ENCODE peak calls at places on chromosomes 5 and 9, in nine cellular contexts. V, U, S, G, C, L, D, A and X are unnamed samples. For H3K4me1, the result is how much of the 10 kb centered on the place peaks cover.

GRCh38 chr9:114551750-114552685 is 35.6 kb upstream of the ATP6V1G1 start:
- DNase-seq in V (no peak), U (peak), S (no peak), G (peak), C (peak), L (peak), D (peak), A (peak), X (peak)

GRCh38 chr5:157540707-157541451 is 34.7 kb downstream of the ADAM19 start:
- DNase-seq in V (no peak), U (no peak), S (no peak), G (peak), C (no peak), L (no peak), D (peak), A (peak), X (peak)

GRCh38 chr5:72046106-72046505 is 61.2 kb upstream of the MAP1B start:
- DNase-seq in V (no peak), U (no peak), S (no peak), G (no peak), C (no peak), L (no peak), D (no peak), A (no peak), X (no peak)

GRCh38 chr5:88760512-88760911 is 122.5 kb downstream of the MEF2C start:
- DNase-seq in V (no peak), U (no peak), S (no peak), G (no peak), C (no peak), L (no peak), D (no peak), A (no peak), X (no peak)

GRCh38 chr9:116951588-116952433 is 264.7 kb downstream of the TRIM32 start:
- DNase-seq in V (no peak), U (peak), S (no peak), G (no peak), C (no peak), L (peak), D (peak), A (peak), X (no peak)

GRCh38 chr5:41629897-41630296 is 119.5 kb upstream of the PLCXD3 start:
- DNase-seq in V (no peak), U (peak), S (no peak), G (no peak), C (no peak), L (no peak), D (no peak), A (no peak), X (no peak)

GRCh38 chr9:89277454-89277853 is 33.5 kb upstream of the CKS2 start:
- DNase-seq in V (no peak), U (no peak), S (no peak), G (peak), C (no peak), L (no peak), D (peak), A (peak), X (no peak)

GRCh38 chr9:37026936-37027581 is 7.0 kb downstream of the PAX5 start:
- DNase-seq in V (no peak), U (no peak), S (no peak), G (no peak), C (no peak), L (no peak), D (no peak), A (no peak), X (peak)

GRCh38 chr5:159571501-159572244 is 241.4 kb upstream of the IL12B start:
- DNase-seq in V (no peak), U (peak), S (no peak), G (no peak), C (no peak), L (peak), D (no peak), A (no peak), X (no peak)

GRCh38 chr5:95417971-95418370 is 26.8 kb downstream of the FAM81B start:
- DNase-seq in V (no peak), U (peak), S (no peak), G (no peak), C (no peak), L (no peak), D (no peak), A (peak), X (no peak)

GRCh38 chr5:76691470-76692273 is 24.3 kb upstream of the F2R start:
- DNase-seq in V (no peak), U (no peak), S (no peak), G (no peak), C (no peak), L (no peak), D (peak), A (peak), X (peak)

GRCh38 chr5:148999741-149000140 is 63.1 kb downstream of the SH3TC2 start:
- DNase-seq in V (no peak), U (no peak), S (no peak), G (no peak), C (no peak), L (no peak), D (no peak), A (no peak), X (no peak)

GRCh38 chr9:883011-883410 is 41.5 kb downstream of the DMRT1 start:
- DNase-seq in V (no peak), U (no peak), S (no peak), G (no peak), C (no peak), L (no peak), D (no peak), A (no peak), X (no peak)

GRCh38 chr5:134523543-134524136 is 1.8 kb upstream of the JADE2 start:
- DNase-seq in V (no peak), U (no peak), S (no peak), G (no peak), C (no peak), L (no peak), D (peak), A (no peak), X (no peak)

GRCh38 chr9:108664309-108665255 is 191.2 kb downstream of the ACTL7B start:
- DNase-seq in V (no peak), U (peak), S (no peak), G (no peak), C (no peak), L (no peak), D (no peak), A (no peak), X (peak)

GRCh38 chr9:117719161-117719560 is 15.0 kb downstream of the TLR4 start:
- DNase-seq in V (no peak), U (no peak), S (no peak), G (no peak), C (no peak), L (no peak), D (no peak), A (no peak), X (no peak)

GRCh38 chr9:3271581-3271980 is 254.2 kb downstream of the RFX3 start:
- DNase-seq in V (no peak), U (no peak), S (no peak), G (no peak), C (no peak), L (no peak), D (no peak), A (no peak), X (no peak)

GRCh38 chr9:123609844-123610243 is 253.8 kb downstream of the CRB2 start:
- DNase-seq in V (no peak), U (no peak), S (no peak), G (no peak), C (no peak), L (no peak), D (no peak), A (no peak), X (peak)

GRCh38 chr9:125785187-125785840 is 38.1 kb downstream of the PBX3 start:
- DNase-seq in V (no peak), U (no peak), S (no peak), G (peak), C (peak), L (no peak), D (no peak), A (no peak), X (no peak)

GRCh38 chr5:131810510-131811249 is 13.9 kb upstream of the FNIP1 start:
- DNase-seq in V (no peak), U (peak), S (no peak), G (no peak), C (no peak), L (no peak), D (peak), A (peak), X (peak)

GRCh38 chr5:32687167-32687831 is 23.8 kb upstream of the NPR3 start:
- DNase-seq in V (no peak), U (no peak), S (peak), G (no peak), C (peak), L (no peak), D (no peak), A (peak), X (peak)

GRCh38 chr5:83563631-83564030 is 92.1 kb downstream of the VCAN start:
- DNase-seq in V (no peak), U (peak), S (peak), G (no peak), C (no peak), L (no peak), D (no peak), A (no peak), X (no peak)

GRCh38 chr9:99680191-99680590 is 141.5 kb upstream of the NR4A3 start:
- DNase-seq in V (no peak), U (no peak), S (no peak), G (no peak), C (no peak), L (no peak), D (peak), A (peak), X (no peak)

GRCh38 chr5:37900692-37901091 is 60.9 kb upstream of the GDNF start:
- DNase-seq in V (no peak), U (peak), S (peak), G (no peak), C (peak), L (no peak), D (peak), A (peak), X (peak)

GRCh38 chr9:20499013-20499412 is 123.3 kb downstream of the MLLT3 start:
- DNase-seq in V (no peak), U (no peak), S (no peak), G (no peak), C (no peak), L (no peak), D (no peak), A (no peak), X (no peak)

GRCh38 chr9:109886617-109887016 is 106.6 kb downstream of the PALM2AKAP2 start:
- DNase-seq in V (no peak), U (peak), S (no peak), G (no peak), C (no peak), L (no peak), D (no peak), A (no peak), X (no peak)
- H3K27ac ChIP-seq in V (no peak), U (no peak), S (no peak), G (no peak), C (no peak), L (no peak), D (no peak), A (no peak), X (no peak)

GRCh38 chr5:51382759-51383493 is at the start of gene ISL1:
- DNase-seq in V (no peak), U (peak), S (no peak), G (peak), C (peak), L (peak), D (peak), A (peak), X (peak)

GRCh38 chr5:51381801-51382507 is 1.3 kb upstream of the ISL1 start:
- DNase-seq in V (no peak), U (no peak), S (no peak), G (no peak), C (no peak), L (no peak), D (no peak), A (no peak), X (no peak)

GRCh38 chr5:51382508-51382758 is 815 bp upstream of the ISL1 start:
- DNase-seq in V (no peak), U (no peak), S (no peak), G (no peak), C (no peak), L (no peak), D (no peak), A (no peak), X (no peak)

GRCh38 chr5:51378778-51379652 is 4.2 kb upstream of the ISL1 start:
- DNase-seq in V (no peak), U (peak), S (no peak), G (no peak), C (no peak), L (no peak), D (no peak), A (no peak), X (no peak)

DNA sequence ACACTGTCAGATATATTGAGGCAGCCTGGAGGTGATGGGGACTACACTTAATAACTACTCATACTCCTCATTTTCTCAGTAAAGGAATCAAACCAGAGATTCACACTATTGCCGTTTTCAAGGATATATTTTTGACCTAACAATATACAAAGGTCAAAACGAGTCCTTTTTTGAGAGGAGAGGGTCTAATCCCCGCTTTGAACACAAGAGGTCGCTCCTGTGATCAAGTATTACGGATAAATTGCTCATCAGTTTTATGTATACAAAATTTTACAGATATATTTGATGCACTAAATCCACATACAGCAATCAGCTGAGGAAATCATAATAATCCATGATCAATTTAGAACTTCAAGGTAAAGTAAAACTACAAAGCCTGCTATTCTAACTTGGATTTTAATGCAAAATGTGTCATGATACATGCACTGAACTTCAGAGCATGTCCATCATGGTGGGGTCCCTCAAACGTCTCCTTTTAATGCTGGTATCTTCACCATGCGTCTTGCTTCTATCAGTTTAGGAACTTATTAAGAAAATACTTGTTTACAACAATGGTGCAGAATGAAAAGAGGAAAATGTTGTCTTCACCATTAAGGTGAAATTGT is 2.5 kb upstream of the ISL1 start:
- DNase-seq in V (no peak), U (peak), S (no peak), G (no peak), C (no peak), L (peak), D (peak), A (peak), X (peak)
- TF ChIP-seq CTCF in V (no peak), U (peak), S (peak), G (peak), C (no peak), L (peak), D (peak), A (peak), X (peak)

DNA sequence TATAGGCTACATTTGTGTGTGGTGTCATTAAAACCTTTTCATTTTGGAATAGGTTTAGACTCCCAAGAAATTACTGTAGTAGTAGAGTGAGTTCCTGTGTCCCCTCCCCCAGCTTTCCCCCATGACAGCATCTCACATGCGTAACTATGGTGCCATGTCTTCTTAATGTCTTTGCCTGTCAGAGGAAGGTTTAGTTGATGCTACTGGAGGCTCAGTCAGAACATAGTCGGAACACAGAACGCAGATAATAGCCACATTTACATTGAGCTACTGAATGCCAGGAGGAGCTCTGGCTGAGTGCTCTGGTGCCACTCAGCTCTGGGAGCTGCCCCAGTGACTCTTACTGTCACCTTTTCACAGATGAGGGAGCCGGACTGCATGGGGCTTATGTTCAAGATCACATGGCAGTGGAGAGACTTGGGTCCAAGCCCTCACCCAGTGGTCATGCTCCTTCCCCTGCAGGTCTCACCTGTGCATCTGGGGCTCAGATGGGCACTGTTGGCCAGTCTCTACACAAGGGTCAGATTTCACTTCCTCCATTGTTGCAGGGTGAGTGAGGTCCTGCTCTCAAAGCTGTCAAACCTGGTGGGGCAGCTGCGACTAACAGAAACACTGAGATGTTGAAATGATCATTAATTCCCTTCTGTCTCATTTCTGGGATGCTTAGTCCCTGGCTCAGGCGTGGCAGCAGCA is 223.7 kb downstream of the AOPEP start:
- DNase-seq in V (no peak), U (peak), S (no peak), G (peak), C (no peak), L (no peak), D (no peak), A (no peak), X (no peak)
- H3K4me1 ChIP-seq in V (half or more), U (under half), S (under half), G (under half), C (half or more), L (half or more), D (under half), A (under half), X (under half)

DNA sequence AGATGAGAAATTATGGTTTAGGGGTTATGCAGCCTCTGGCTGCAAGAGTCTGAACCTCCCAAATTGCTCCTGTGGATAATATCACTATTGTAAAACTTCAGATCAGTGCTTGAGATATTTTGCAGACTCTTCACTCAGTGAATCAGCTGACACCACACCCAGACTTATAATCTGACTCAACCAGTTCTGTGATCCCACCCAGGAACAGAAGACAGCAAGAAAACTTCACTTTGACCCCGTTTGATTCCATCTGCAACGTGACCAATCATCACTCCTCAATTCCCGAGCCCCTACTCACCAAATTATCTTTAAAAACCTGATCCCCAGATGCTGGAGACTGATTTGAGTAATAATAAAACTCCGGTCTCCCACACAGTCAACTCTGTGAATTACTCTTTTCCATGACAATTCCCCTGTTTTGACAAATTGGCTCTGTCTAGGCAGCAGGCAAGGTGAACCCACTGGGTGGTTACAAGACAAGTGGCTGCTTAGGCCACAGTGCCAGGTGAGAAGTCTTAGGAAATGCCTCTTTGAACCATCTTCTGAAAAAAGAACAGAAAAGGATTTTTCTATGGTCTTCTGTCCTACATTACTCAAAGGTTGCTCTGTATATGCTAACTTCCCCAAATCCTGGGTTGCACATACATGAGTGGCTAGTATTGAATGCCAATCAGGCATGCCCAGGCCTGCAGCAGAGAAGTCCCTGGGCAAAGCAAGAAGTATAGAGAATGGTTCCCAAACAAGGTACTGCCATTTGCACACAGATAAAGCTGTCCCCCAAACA is 588.0 kb downstream of the PRELID2 start:
- DNase-seq in V (no peak), U (peak), S (no peak), G (no peak), C (no peak), L (no peak), D (peak), A (peak), X (peak)
- H3K27ac ChIP-seq in V (no peak), U (no peak), S (no peak), G (no peak), C (no peak), L (no peak), D (peak), A (no peak), X (peak)

DNA sequence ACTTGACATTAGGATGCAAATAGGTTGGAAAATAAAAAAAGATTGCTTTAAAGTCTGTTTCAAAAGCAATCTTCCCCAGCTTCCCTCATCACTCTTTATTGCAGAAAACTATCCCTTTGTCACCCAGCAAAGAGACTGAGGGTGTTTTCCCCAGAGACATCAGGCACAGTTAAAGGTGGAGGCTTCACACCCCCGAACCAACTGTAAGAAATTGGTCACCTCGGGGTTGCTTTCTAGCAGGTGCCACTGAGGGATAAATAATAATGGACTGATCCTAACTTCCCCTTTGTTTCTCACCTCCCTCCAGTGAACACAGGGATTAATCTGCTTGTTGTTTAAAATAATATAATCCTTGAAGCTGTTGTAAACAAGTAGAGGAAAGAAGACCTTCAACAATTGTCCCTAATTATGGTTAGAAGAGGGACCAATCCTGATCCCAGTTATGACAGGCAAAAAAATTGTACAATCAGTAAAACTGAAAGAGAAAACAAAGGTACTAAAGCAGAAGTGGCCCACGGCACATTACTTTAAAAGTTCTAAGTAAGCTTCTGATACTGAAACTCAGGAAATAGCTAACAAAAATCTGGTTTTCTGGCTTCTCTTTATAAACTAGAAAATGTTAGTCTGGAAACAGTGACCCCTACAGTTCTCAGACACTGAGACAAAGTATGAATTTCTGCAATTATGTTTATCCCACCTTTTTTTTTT is 6.6 kb upstream of the PCSK1 start:
- DNase-seq in V (no peak), U (peak), S (no peak), G (no peak), C (no peak), L (no peak), D (peak), A (no peak), X (no peak)
- TF ChIP-seq CTCF in V (no peak), U (peak), S (no peak), G (no peak), C (no peak), L (peak), D (peak), A (peak), X (peak)

DNA sequence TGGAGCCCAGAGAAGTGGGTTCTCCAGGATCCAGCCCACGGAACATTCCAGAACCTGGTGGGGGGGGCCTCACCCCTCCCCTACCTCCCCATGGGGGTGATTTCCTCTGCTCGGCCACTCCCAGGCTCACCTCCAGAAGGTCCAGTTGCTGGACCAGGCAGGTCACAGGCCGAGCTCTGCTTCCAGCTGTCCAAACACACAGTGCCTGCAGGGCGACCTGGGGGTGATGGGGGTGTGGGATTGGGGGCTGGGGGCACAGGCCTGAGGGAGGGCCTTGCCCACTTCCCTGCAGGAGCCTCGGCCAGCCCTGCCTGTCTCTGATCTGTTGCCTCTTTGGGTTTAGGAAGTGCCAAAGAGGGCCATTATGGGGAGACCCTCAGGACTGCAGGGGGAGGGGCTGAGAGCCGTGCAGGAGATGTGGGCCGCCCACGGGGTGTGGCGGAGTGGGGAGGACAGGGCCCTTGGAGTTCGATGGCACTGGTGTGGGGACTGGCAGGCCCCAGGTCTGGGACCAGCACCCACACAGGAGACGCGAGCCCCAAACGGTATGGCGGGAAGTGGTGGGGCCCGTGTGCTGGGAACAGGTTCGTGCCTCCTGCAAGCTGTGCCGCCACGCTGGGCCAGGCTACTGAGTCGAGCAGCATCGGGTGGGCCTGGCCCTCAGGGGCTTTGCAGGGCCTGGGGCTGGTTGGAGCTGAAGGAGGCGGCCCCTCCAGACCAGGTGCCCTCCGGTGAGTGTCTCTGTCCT is 45.6 kb upstream of the EGFL7 start:
- DNase-seq in V (no peak), U (no peak), S (no peak), G (no peak), C (no peak), L (no peak), D (no peak), A (no peak), X (no peak)
- H3K4me1 ChIP-seq in V (half or more), U (under half), S (under half), G (half or more), C (half or more), L (under half), D (under half), A (under half), X (under half)